ENCODE peak calls at places on chromosomes 2 and 18, in four cellular contexts. E, P, H and B are unnamed samples.

GRCh38 chr2:227876536-227876882 is 5.1 kb downstream of the DAW1 start:
- DNase-seq in H (no peak), E (no peak), P (no peak), B (no peak)

GRCh38 chr2:49241506-49241905 is 87.2 kb upstream of the FSHR start:
- DNase-seq in H (no peak), P (no peak), E (no peak), B (no peak)

GRCh38 chr2:127913808-127914457 is 28.2 kb upstream of the AMMECR1L start:
- DNase-seq in E (no peak), H (no peak), P (no peak), B (no peak)

GRCh38 chr2:673615-674318 is 3.4 kb downstream of the TMEM18 start:
- DNase-seq in P (no peak), H (no peak), E (no peak), B (no peak)

GRCh38 chr2:128390256-128390990 is 71.8 kb upstream of the HS6ST1 start:
- DNase-seq in P (no peak), E (no peak), H (no peak), B (no peak)

GRCh38 chr2:74919827-74920226 is 38.6 kb upstream of the POLE4 start:
- DNase-seq in E (no peak), H (peak; percentile 79), P (peak; percentile 55), B (peak; percentile 67)

GRCh38 chr2:216739035-216739434 is 43.7 kb upstream of the IGFBP5 start:
- DNase-seq in H (no peak), E (no peak), P (no peak), B (no peak)

GRCh38 chr18:28398491-28398890 is 221.6 kb upstream of the CDH2 start:
- DNase-seq in E (no peak), P (no peak), H (no peak), B (no peak)

GRCh38 chr2:41182961-41183360 is 731.1 kb upstream of the SLC8A1 start:
- DNase-seq in P (no peak), H (no peak), E (no peak), B (no peak)

GRCh38 chr18:56286775-56287174 is 351.6 kb downstream of the TXNL1 start:
- DNase-seq in P (no peak), E (no peak), H (no peak), B (no peak)

GRCh38 chr18:72612894-72613537 is 68.9 kb upstream of the CBLN2 start:
- DNase-seq in E (no peak), H (no peak), P (peak; percentile 21), B (no peak)

GRCh38 chr2:100262043-100262442 is 60.3 kb downstream of the LONRF2 start:
- DNase-seq in E (no peak), H (no peak), P (peak; percentile 44), B (no peak)

GRCh38 chr2:183267148-183267827 is 143.0 kb downstream of the NUP35 start:
- DNase-seq in E (peak; percentile 7), H (no peak), P (no peak), B (no peak)

GRCh38 chr2:45260946-45261345 is 251.7 kb upstream of the SIX2 start:
- DNase-seq in H (no peak), P (no peak), E (no peak), B (no peak)

GRCh38 chr2:153005051-153005450 is 286.6 kb downstream of the ARL6IP6 start:
- DNase-seq in P (no peak), H (no peak), E (no peak), B (no peak)

GRCh38 chr18:63882333-63883141 is 5.0 kb upstream of the SERPINB2 start:
- DNase-seq in P (no peak), H (no peak), E (no peak), B (no peak)

GRCh38 chr2:83103602-83104001 is 1355.5 kb downstream of the SUCLG1 start:
- DNase-seq in H (no peak), E (no peak), P (no peak), B (no peak)

GRCh38 chr2:203596183-203596582 is 61.1 kb upstream of the RAPH1 start:
- DNase-seq in E (no peak), P (no peak), H (no peak), B (no peak)

GRCh38 chr2:203603451-203604389 is 68.6 kb upstream of the RAPH1 start:
- DNase-seq in H (no peak), E (no peak), P (no peak), B (no peak)

GRCh38 chr2:203599509-203599908 is 64.4 kb upstream of the RAPH1 start:
- DNase-seq in E (peak; percentile 36), P (no peak), H (no peak), B (no peak)

GRCh38 chr2:203605302-203605701 is 70.2 kb upstream of the RAPH1 start:
- DNase-seq in E (no peak), P (no peak), H (no peak), B (no peak)

DNA sequence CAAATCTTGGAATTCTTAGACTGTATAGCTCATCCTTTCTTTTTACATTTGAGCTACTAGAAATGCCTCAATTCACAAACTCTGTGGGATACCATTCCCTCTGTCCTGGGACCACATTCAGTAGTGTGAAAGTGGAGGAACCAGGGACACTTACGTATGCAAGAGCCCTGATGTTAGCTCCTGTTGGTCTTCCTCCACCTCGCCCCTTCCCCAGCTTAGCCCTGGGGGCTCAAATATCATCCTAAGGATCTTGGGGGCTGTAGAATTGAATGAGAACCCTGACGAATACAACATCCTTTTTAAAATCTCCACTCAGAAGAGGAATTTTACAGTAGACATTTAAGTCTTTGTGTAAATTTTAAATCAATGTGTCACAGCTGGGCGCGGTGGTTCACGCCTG is 65.2 kb upstream of the RAPH1 start:
- DNase-seq in H (no peak), E (no peak), P (no peak), B (no peak)
- TF ChIP-seq SPI1 in H (no peak), E (no peak), P (no peak), B (no peak)

GRCh38 chr18:8783335-8783993 is 78.1 kb downstream of the MTCL1 start:
- DNase-seq in E (no peak), P (no peak), H (no peak), B (no peak)
- TF ChIP-seq POLR2AphosphoS5 in E (no peak), P (no peak), H (no peak), B (no peak)

DNA sequence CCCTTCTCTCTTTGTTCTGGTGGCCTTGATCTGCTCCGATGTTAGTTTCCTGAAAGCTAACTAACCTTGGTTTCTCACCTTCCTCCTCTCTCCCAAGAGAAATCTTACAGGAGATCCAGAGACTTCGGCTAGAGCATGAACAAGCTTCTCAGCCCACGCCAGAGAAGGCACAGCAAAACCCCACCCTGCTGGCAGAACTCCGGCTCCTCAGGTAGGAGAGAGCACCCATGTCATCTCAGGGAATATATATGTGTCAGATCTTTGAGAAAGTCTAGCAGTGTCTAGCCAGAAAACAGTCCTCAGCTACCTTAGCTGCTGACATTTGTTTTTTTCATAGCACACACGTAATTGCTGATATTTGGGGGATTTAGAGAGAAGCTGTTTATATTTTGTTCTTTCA is 148.1 kb downstream of the DTNA start:
- DNase-seq in E (no peak), H (no peak), P (no peak), B (no peak)
- TF ChIP-seq SPI1 in E (no peak), H (no peak), P (no peak), B (no peak)

GRCh38 chr18:7567487-7568425 is 640 bp downstream of the PTPRM start:
- DNase-seq in P (peak; percentile 17), E (no peak), H (no peak), B (peak; percentile 19)

GRCh38 chr18:7565677-7566076 is 1.4 kb upstream of the PTPRM start:
- DNase-seq in P (no peak), E (no peak), H (no peak), B (no peak)

GRCh38 chr18:7566244-7566586 is 901 bp upstream of the PTPRM start:
- DNase-seq in P (no peak), H (no peak), E (no peak), B (no peak)

GRCh38 chr18:7568426-7568825 is 1.3 kb downstream of the PTPRM start:
- DNase-seq in P (no peak), E (no peak), H (no peak), B (no peak)

DNA sequence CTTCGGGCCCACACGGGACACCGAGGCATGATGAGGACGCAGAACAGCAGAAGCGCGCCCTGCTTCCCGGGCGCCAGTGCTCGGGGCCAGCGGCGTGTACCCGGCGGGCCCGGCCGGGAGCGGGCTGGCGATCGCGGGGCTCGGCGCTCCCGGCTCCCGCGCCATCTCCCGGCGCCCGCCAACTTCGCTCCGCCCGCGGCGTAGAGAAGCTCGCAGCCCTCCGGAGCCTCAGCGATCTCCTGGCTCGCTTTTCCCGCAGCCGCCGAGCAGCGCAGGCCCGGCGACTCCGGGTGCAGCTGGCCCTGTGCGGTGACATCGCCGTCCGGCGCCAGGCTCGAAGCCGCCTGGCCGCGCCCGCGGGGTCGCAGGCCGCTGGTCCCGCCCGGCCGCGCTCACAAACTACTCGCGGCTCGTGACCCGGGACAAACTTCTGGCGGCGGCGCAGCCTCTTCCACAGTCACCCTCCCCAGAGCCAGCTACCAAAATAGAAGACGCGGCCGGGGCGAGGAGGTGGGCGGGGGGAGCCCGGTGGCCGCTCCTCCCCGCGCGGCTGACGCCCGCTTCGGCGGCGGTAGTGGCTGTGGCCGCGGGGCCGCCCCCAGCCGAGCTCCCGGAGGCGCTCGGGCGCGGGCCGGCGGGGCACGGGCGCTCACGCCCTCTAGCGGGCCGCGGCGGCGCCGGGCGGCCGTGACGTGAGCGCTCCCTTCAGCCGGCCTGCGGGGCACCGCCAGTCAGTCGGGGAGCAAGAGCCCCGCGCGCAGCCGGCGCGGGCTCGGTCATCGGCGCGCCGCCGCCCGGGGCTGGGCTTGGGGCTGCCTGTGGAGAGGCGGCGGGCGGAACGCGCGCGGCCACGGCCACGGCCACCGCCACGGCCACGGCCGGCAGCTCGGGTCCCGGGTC is at the start of gene PTPRM:
- DNase-seq in E (no peak), H (peak; percentile 88), P (peak; percentile 49), B (peak; percentile 72)
- TF ChIP-seq POLR2AphosphoS5 in E (no peak), H (no peak), P (no peak), B (no peak)

DNA sequence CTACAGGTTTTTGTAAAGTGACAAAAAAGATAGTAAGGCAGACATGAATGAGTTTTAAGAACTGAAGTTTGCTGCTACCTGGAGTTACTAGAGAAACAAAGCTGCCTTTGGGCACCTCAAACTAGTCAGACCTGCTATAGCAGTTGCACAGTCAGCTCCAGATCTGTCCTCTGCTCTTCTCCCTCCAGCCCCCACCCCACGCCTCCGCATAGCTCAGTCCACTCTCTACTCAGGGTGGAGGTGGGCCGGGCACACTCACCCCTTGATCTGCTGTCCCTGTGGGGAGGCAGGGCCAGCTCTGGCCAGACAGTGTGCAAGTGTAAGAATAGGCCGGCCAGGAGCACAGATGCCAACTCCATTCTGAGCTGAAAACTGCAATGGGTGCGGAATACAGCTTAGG is 4.1 kb downstream of the SERTAD2 start:
- DNase-seq in H (peak; percentile 50), P (no peak), E (no peak), B (no peak)
- TF ChIP-seq SPI1 in H (no peak), P (no peak), E (no peak), B (no peak)